ENCODE peak calls at places on chromosome 17, in eight cellular contexts. V, U, Q, Z, E, H, A and T are unnamed samples.

GRCh38 chr17:72977768-72978417 is 114.6 kb downstream of the SLC39A11 start:
- DNase-seq in U (no peak), V (no peak), Z (no peak), E (no peak), A (peak; percentile 65), Q (no peak), H (no peak), T (no peak)

GRCh38 chr17:75240394-75241142 is 20.8 kb downstream of the GGA3 start:
- DNase-seq in Q (no peak), U (peak; percentile 80), V (peak; percentile 62), A (peak; percentile 72), Z (no peak), H (no peak), E (peak; percentile 38), T (no peak)

GRCh38 chr17:79036609-79037008 is 12.6 kb downstream of the C1QTNF1 start:
- DNase-seq in V (no peak), E (no peak), H (no peak), A (peak; percentile 90), Q (no peak), U (peak; percentile 41), Z (peak; percentile 91), T (no peak)

GRCh38 chr17:7179317-7180254 is at the start of gene ASGR1:
- DNase-seq in U (no peak), A (no peak), E (no peak), V (no peak), H (no peak), Z (no peak), Q (no peak), T (no peak)

GRCh38 chr17:63132509-63132911 is 166.5 kb downstream of the TANC2 start:
- DNase-seq in Z (no peak), H (no peak), A (no peak), Q (no peak), V (no peak), U (no peak), E (no peak), T (no peak)

GRCh38 chr17:79033741-79034501 is 10.0 kb downstream of the C1QTNF1 start:
- DNase-seq in U (peak; percentile 79), Q (peak; percentile 73), H (no peak), Z (peak; percentile 66), A (no peak), E (peak; percentile 87), V (no peak), T (no peak)

GRCh38 chr17:43940630-43941029 is 1.6 kb downstream of the PPY start:
- DNase-seq in V (no peak), U (no peak), Z (no peak), Q (no peak), A (peak; percentile 30), E (no peak), H (no peak), T (no peak)

GRCh38 chr17:5913641-5914040 is 156.5 kb upstream of the WSCD1 start:
- DNase-seq in Z (no peak), Q (no peak), U (no peak), A (no peak), E (no peak), H (no peak), V (no peak), T (no peak)

GRCh38 chr17:56028837-56029236 is 124.4 kb upstream of the ANKFN1 start:
- DNase-seq in U (no peak), H (no peak), A (no peak), V (no peak), Z (no peak), E (no peak), Q (no peak), T (no peak)

GRCh38 chr17:40323731-40324650 is 15.0 kb downstream of the RARA start:
- DNase-seq in U (peak; percentile 89), A (no peak), Z (no peak), Q (no peak), E (no peak), H (no peak), V (peak; percentile 56), T (no peak)

GRCh38 chr17:82679586-82680465 is 18.7 kb downstream of the RAB40B start:
- DNase-seq in H (no peak), U (peak; percentile 64), Z (no peak), Q (no peak), V (no peak), E (no peak), A (no peak), T (no peak)

GRCh38 chr17:43791589-43791988 is 11.4 kb downstream of the CFAP97D1 start:
- DNase-seq in H (no peak), E (no peak), V (no peak), Z (peak; percentile 72), Q (no peak), A (peak; percentile 46), U (no peak), T (no peak)

GRCh38 chr17:68566145-68566738 is 34.9 kb downstream of the FAM20A start:
- DNase-seq in A (no peak), H (no peak), Q (no peak), V (no peak), E (no peak), Z (no peak), U (no peak), T (no peak)

GRCh38 chr17:64983708-64984107 is 64.4 kb upstream of the LRRC37A3 start:
- DNase-seq in Q (no peak), A (no peak), Z (no peak), V (no peak), E (no peak), U (no peak), H (no peak), T (no peak)

GRCh38 chr17:45792437-45792836 is 8.3 kb downstream of the CRHR1 start:
- DNase-seq in E (no peak), V (no peak), Q (no peak), H (no peak), Z (no peak), U (no peak), A (no peak), T (no peak)

GRCh38 chr17:40472733-40473452 is 28.5 kb downstream of the TNS4 start:
- DNase-seq in E (no peak), U (no peak), A (no peak), H (no peak), Q (no peak), V (no peak), Z (peak; percentile 83), T (no peak)